ENCODE peak calls at places on chromosomes 11 and 22, in six cellular contexts. M is transverse colon; P is H1; N is Caco-2; G is tibial nerve; D is CD8-positive, alpha-beta memory T cell. Y is an unnamed sample.

GRCh38 chr22:29306175-29306829 is at the start of gene GAS2L1:
- DNase-seq in M (peak; percentile 89), P (peak; percentile 87), N (peak; percentile 86), G (peak; percentile 68), D (peak; percentile 15), Y (peak; percentile 72)

GRCh38 chr11:61733120-61733978 is 19.1 kb upstream of the MYRF start:
- DNase-seq in M (peak; percentile 89), P (peak; percentile 89), N (peak; percentile 79), G (peak; percentile 83), D (peak; percentile 75), Y (peak; percentile 66)

GRCh38 chr22:50125029-50125428 is 35.2 kb downstream of the MOV10L1 start:
- DNase-seq in M (no peak), P (no peak), N (no peak), G (no peak), D (no peak), Y (no peak)

GRCh38 chr11:78841451-78842060 is 266.9 kb upstream of the NARS2 start:
- DNase-seq in M (no peak), P (no peak), N (no peak), G (no peak), D (no peak), Y (no peak)

GRCh38 chr11:1830500-1831223 is 4.1 kb upstream of the SYT8 start:
- DNase-seq in M (peak; percentile 88), P (no peak), N (peak; percentile 99), G (no peak), D (no peak), Y (no peak)

GRCh38 chr11:12871788-12872321 is 137.3 kb upstream of the RASSF10 start:
- DNase-seq in M (no peak), P (no peak), N (no peak), G (no peak), D (no peak), Y (peak; percentile 14)

GRCh38 chr11:61158691-61159381 is 2.4 kb downstream of the VPS37C start:
- DNase-seq in M (peak; percentile 34), P (no peak), N (peak; percentile 85), G (no peak), D (no peak), Y (no peak)

GRCh38 chr22:35728639-35729308 is 11.1 kb downstream of the APOL5 start:
- DNase-seq in M (peak; percentile 87), P (no peak), N (no peak), G (no peak), D (no peak), Y (no peak)

GRCh38 chr22:28923826-28924732 is 40.7 kb downstream of the ZNRF3 start:
- DNase-seq in M (peak; percentile 38), P (no peak), N (peak; percentile 71), G (no peak), D (no peak), Y (no peak)

GRCh38 chr11:26623076-26623666 is 51.1 kb upstream of the MUC15 start:
- DNase-seq in M (no peak), P (no peak), N (no peak), G (no peak), D (no peak), Y (no peak)

GRCh38 chr11:130897262-130898182 is 18.8 kb downstream of the SNX19 start:
- DNase-seq in M (peak; percentile 57), P (no peak), N (no peak), G (peak; percentile 36), D (no peak), Y (no peak)

GRCh38 chr11:71215372-71215965 is 36.9 kb downstream of the SHANK2 start:
- DNase-seq in M (no peak), P (no peak), N (peak; percentile 29), G (no peak), D (no peak), Y (no peak)

GRCh38 chr11:100677796-100678195 is 9.3 kb upstream of the ARHGAP42 start:
- DNase-seq in M (no peak), P (no peak), N (no peak), G (no peak), D (no peak), Y (no peak)

GRCh38 chr22:17085277-17086091 is 684 bp downstream of the IL17RA start:
- DNase-seq in M (peak; percentile 49), P (peak; percentile 61), N (no peak), G (no peak), D (peak; percentile 32), Y (no peak)
- H3K4me3 ChIP-seq in M (peak overlapping the region; percentile 91), P (peak overlapping the region; percentile 94), N (peak overlapping the region; percentile 98), G (peak overlapping the region; percentile 91), D (peak overlapping the region; percentile 35), Y (peak overlapping the region; percentile 78)

GRCh38 chr11:106551744-106552671 is 466.3 kb downstream of the GUCY1A2 start:
- DNase-seq in M (no peak), P (no peak), N (no peak), G (no peak), D (no peak), Y (no peak)
- H3K4me1 ChIP-seq in M (no peaks in the 10 kb centered on the region), P (no peaks in the 10 kb centered on the region), N (peaks cover 38% of the 10 kb centered on the region), G (no peaks in the 10 kb centered on the region), D (no peaks in the 10 kb centered on the region), Y (no peaks in the 10 kb centered on the region)

GRCh38 chr22:47847281-47847890 is 1084.9 kb downstream of the TBC1D22A start:
- DNase-seq in M (no peak), P (no peak), N (no peak), G (no peak), D (no peak), Y (no peak)

GRCh38 chr22:47842119-47842518 is 1079.7 kb downstream of the TBC1D22A start:
- DNase-seq in M (no peak), P (no peak), N (no peak), G (no peak), D (no peak), Y (peak; percentile 9)

GRCh38 chr22:47850644-47851151 is 1088.2 kb downstream of the TBC1D22A start:
- DNase-seq in M (no peak), P (no peak), N (no peak), G (no peak), D (no peak), Y (no peak)

GRCh38 chr22:47848384-47848920 is 1086.0 kb downstream of the TBC1D22A start:
- DNase-seq in M (no peak), P (no peak), N (no peak), G (no peak), D (no peak), Y (no peak)

DNA sequence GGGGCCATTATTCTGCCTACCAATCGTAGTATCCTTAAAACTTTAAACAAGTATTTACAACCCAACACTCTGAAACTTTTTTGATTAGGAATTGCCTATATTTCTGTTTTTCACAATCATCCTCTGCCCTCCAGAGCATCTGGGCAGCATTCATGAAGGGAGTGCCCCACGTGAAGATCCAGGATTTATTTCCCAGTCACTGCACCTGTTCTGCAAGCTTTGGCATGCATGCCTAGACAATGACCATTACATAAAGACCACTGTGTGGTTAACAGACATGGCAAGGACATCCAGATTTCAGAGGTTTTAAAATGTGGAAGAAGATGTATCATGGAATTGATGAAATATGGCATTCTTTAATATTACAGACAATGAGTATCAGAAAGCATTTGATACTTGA is 1083.8 kb downstream of the TBC1D22A start:
- DNase-seq in M (no peak), P (no peak), N (no peak), G (no peak), D (no peak), Y (no peak)
- H3K9me3 ChIP-seq in M (no peaks in the 10 kb centered on the region), P (no peaks in the 10 kb centered on the region), N (no peaks in the 10 kb centered on the region), G (no peaks in the 10 kb centered on the region), D (no peaks in the 10 kb centered on the region), Y (no peaks in the 10 kb centered on the region)

GRCh38 chr11:95517453-95517852 is 272.1 kb downstream of the FAM76B start:
- DNase-seq in M (no peak), P (no peak), N (no peak), G (no peak), D (no peak), Y (no peak)
- H3K4me3 ChIP-seq in M (no peak overlapping the region), P (no peak overlapping the region), N (no peak overlapping the region), G (no peak overlapping the region), D (no peak overlapping the region), Y (no peak overlapping the region)

DNA sequence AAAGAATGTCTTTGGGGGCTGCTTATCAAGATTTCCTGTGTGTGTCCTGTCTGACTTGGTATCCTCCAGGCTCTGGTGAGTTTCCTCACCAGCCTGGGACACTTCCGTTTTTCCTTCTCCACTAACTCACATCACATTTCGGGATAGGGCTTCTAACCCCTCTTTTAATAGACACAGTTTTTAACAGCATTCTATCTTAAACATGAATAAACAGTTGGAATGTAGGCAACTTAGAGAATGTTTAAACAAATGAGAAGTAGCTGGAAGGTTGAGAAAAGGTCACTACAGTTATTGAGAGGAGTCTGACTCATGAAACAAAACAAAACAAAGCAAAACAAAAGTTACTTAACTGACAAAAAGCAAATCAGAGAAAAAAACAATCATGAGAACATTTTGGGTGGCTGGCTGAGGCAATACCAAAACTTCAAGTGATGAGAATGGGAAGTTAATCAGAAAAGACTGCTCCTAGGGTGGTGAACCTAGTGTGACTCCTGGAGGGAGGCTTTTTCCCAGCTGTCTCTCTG is 64.7 kb upstream of the CTSC start:
- DNase-seq in M (no peak), P (no peak), N (no peak), G (no peak), D (no peak), Y (no peak)
- H3K4me1 ChIP-seq in M (no peaks in the 10 kb centered on the region), P (no peaks in the 10 kb centered on the region), N (peaks cover 4% of the 10 kb centered on the region), G (peaks cover 55% of the 10 kb centered on the region), D (no peaks in the 10 kb centered on the region), Y (no peaks in the 10 kb centered on the region)

GRCh38 chr22:47549741-47550340 is 787.4 kb downstream of the TBC1D22A start:
- DNase-seq in M (no peak), P (no peak), N (no peak), G (no peak), D (no peak), Y (no peak)

GRCh38 chr22:47548953-47549740 is 786.7 kb downstream of the TBC1D22A start:
- DNase-seq in M (no peak), P (no peak), N (no peak), G (no peak), D (no peak), Y (no peak)

GRCh38 chr22:47550524-47551437 is 788.3 kb downstream of the TBC1D22A start:
- DNase-seq in M (no peak), P (no peak), N (no peak), G (no peak), D (no peak), Y (no peak)

GRCh38 chr22:47547239-47547661 is 784.8 kb downstream of the TBC1D22A start:
- DNase-seq in M (no peak), P (no peak), N (no peak), G (no peak), D (no peak), Y (no peak)

GRCh38 chr22:47547881-47548630 is 785.6 kb downstream of the TBC1D22A start:
- DNase-seq in M (no peak), P (no peak), N (no peak), G (no peak), D (no peak), Y (no peak)
- H3K9me3 ChIP-seq in M (no peaks in the 10 kb centered on the region), P (peaks cover 83% of the 10 kb centered on the region), N (no peaks in the 10 kb centered on the region), G (peaks cover 9% of the 10 kb centered on the region), D (no peaks in the 10 kb centered on the region), Y (no peaks in the 10 kb centered on the region)